ENCODE peak calls at places on chromosomes 16 and 17, in five cellular contexts. Q is HT-29, U is iPS DF 6.9, B is KBM-7, V is NCI-H345. H is an unnamed sample.

GRCh38 chr16:52298769-52299168 is 248.2 kb downstream of the TOX3 start:
- DNase-seq in Q (no peak), U (no peak), B (no peak), V (no peak), H (no peak)

GRCh38 chr16:76653390-76654026 is 376.3 kb downstream of the CNTNAP4 start:
- DNase-seq in Q (peak; percentile 64), U (no peak), B (peak; percentile 56), V (peak; percentile 15), H (peak; percentile 44)

GRCh38 chr16:55842369-55843104 is 9.6 kb upstream of the CES1 start:
- DNase-seq in Q (peak; percentile 58), U (peak; percentile 22), B (peak; percentile 55), V (peak; percentile 12), H (peak; percentile 47)

GRCh38 chr16:57639172-57639571 is 10.7 kb downstream of the ADGRG1 start:
- DNase-seq in Q (no peak), U (no peak), B (no peak), V (peak; percentile 70), H (no peak)

GRCh38 chr16:31206776-31207175 is 4.2 kb upstream of the PYCARD start:
- DNase-seq in Q (no peak), U (no peak), B (no peak), V (no peak), H (no peak)

GRCh38 chr17:59848778-59849177 is 44.0 kb downstream of the TUBD1 start:
- DNase-seq in Q (no peak), U (no peak), B (peak; percentile 66), V (no peak), H (peak; percentile 65)

GRCh38 chr16:22318690-22319358 is 21.6 kb downstream of the POLR3E start:
- DNase-seq in Q (peak; percentile 53), U (no peak), B (peak; percentile 71), V (no peak), H (peak; percentile 78)

GRCh38 chr16:58020628-58021521 is 4.7 kb upstream of the MMP15 start:
- DNase-seq in Q (peak; percentile 62), U (no peak), B (peak; percentile 72), V (peak; percentile 15), H (peak; percentile 76)

GRCh38 chr16:83706394-83706793 is 101.4 kb upstream of the HSBP1 start:
- DNase-seq in Q (no peak), U (no peak), B (no peak), V (no peak), H (no peak)

GRCh38 chr16:87066695-87067556 is 250.3 kb downstream of the C16orf95 start:
- DNase-seq in Q (no peak), U (no peak), B (no peak), V (no peak), H (no peak)

GRCh38 chr16:89557230-89557935 is 3.1 kb upstream of the RPL13 start:
- DNase-seq in Q (peak; percentile 72), U (no peak), B (peak; percentile 85), V (peak; percentile 6), H (peak; percentile 91)

GRCh38 chr17:29572691-29573557 is 4.4 kb downstream of the TP53I13 start:
- DNase-seq in Q (no peak), U (no peak), B (no peak), V (no peak), H (no peak)

GRCh38 chr17:32746698-32747097 is 130.2 kb downstream of the MYO1D start:
- DNase-seq in Q (no peak), U (no peak), B (no peak), V (no peak), H (no peak)

GRCh38 chr16:20300312-20301097 is 26.8 kb downstream of the GP2 start:
- DNase-seq in Q (peak; percentile 66), U (peak; percentile 61), B (peak; percentile 73), V (peak; percentile 67), H (peak; percentile 63)

GRCh38 chr17:45705123-45706009 is 78.8 kb upstream of the CRHR1 start:
- DNase-seq in Q (peak; percentile 81), U (no peak), B (no peak), V (peak; percentile 42), H (peak; percentile 86)

GRCh38 chr17:63497708-63498483 is 21.0 kb downstream of the ACE start:
- DNase-seq in Q (peak; percentile 17), U (no peak), B (no peak), V (peak; percentile 76), H (no peak)

GRCh38 chr17:78252111-78252634 is 20.7 kb downstream of the TMEM235 start:
- DNase-seq in Q (no peak), U (no peak), B (no peak), V (no peak), H (no peak)

GRCh38 chr17:28227278-28228108 is 91.5 kb upstream of the TMEM97 start:
- DNase-seq in Q (no peak), U (peak; percentile 96), B (no peak), V (peak; percentile 90), H (peak; percentile 88)

GRCh38 chr16:79186196-79186595 is 414.3 kb downstream of the MAF start:
- DNase-seq in Q (no peak), U (no peak), B (no peak), V (no peak), H (no peak)

GRCh38 chr17:70029019-70029767 is 45.8 kb upstream of the KCNJ16 start:
- DNase-seq in Q (no peak), U (no peak), B (no peak), V (no peak), H (no peak)

GRCh38 chr17:68290268-68290954 is 516 bp downstream of the SLC16A6 start:
- DNase-seq in Q (peak; percentile 31), U (no peak), B (peak; percentile 35), V (no peak), H (peak; percentile 24)

GRCh38 chr16:75113046-75113491 is 3.5 kb downstream of the LDHD start:
- DNase-seq in Q (no peak), U (no peak), B (no peak), V (no peak), H (no peak)

GRCh38 chr17:2405247-2405926 is 4.5 kb upstream of the MNT start:
- DNase-seq in Q (no peak), U (no peak), B (no peak), V (no peak), H (no peak)

GRCh38 chr17:77555110-77555509 is 403.4 kb upstream of the TNRC6C start:
- DNase-seq in Q (no peak), U (no peak), B (no peak), V (peak; percentile 36), H (no peak)

GRCh38 chr17:78905111-78905510 is 2.1 kb upstream of the CEP295NL start:
- DNase-seq in Q (no peak), U (no peak), B (no peak), V (no peak), H (no peak)

GRCh38 chr16:4015275-4015990 is 100.8 kb downstream of the ADCY9 start:
- DNase-seq in Q (peak; percentile 2), U (no peak), B (no peak), V (no peak), H (peak; percentile 53)

GRCh38 chr17:47810200-47810821 is 11.3 kb downstream of the OSBPL7 start:
- DNase-seq in Q (peak; percentile 72), U (no peak), B (no peak), V (no peak), H (peak; percentile 81)

GRCh38 chr16:1613728-1614225 is 1.6 kb downstream of the CRAMP1 start:
- DNase-seq in Q (peak; percentile 24), U (no peak), B (no peak), V (no peak), H (peak; percentile 34)

GRCh38 chr16:19240494-19240893 is 45.0 kb upstream of the CLEC19A start:
- DNase-seq in Q (no peak), U (no peak), B (no peak), V (no peak), H (no peak)

GRCh38 chr16:66085651-66086050 is 280.8 kb upstream of the CDH5 start:
- DNase-seq in Q (no peak), U (no peak), B (no peak), V (no peak), H (no peak)

GRCh38 chr17:49739662-49740271 is 24.2 kb downstream of the FAM117A start:
- DNase-seq in Q (peak; percentile 23), U (no peak), B (peak; percentile 94), V (peak; percentile 94), H (no peak)

GRCh38 chr16:84511821-84512220 is 7.4 kb upstream of the MEAK7 start:
- DNase-seq in Q (no peak), U (no peak), B (no peak), V (no peak), H (no peak)

GRCh38 chr17:27217631-27218030 is 76.3 kb upstream of the WSB1 start:
- DNase-seq in Q (no peak), U (no peak), B (no peak), V (no peak), H (no peak)

GRCh38 chr17:17537311-17538099 is 41.3 kb upstream of the RASD1 start:
- DNase-seq in Q (no peak), U (no peak), B (no peak), V (no peak), H (no peak)

GRCh38 chr16:88647178-88648070 is 3.4 kb downstream of the CYBA start:
- DNase-seq in Q (no peak), U (no peak), B (no peak), V (no peak), H (no peak)

GRCh38 chr17:62696256-62696655 is 68.8 kb downstream of the MRC2 start:
- DNase-seq in Q (no peak), U (no peak), B (no peak), V (no peak), H (no peak)

GRCh38 chr16:84226026-84226425 is 13.8 kb downstream of the KCNG4 start:
- DNase-seq in Q (no peak), U (no peak), B (no peak), V (no peak), H (no peak)

H was measured in Calu3.